ENCODE peak calls at places on chromosomes 13 and 19, in seven cellular contexts. S is uterus; V is central memory CD4-positive, alpha-beta T cell; F is epithelial cell of esophagus; P is iris pigment epithelial cell; H is activated naive CD4-positive, alpha-beta T cell treated with Interleukin-2 at 50 U/mL for 16 hours; K is stimulated activated CD8-positive, alpha-beta memory T cell treated with anti-CD3 and anti-CD28 coated beads, Interleukin-2, amount 100 ng/mL, for 1 hour. A is an unnamed sample.

GRCh38 chr19:50008532-50008931 is 16.6 kb downstream of the VRK3 start:
- DNase-seq in S (no peak), V (no peak), F (no peak), P (no peak), H (no peak), K (no peak), A (no peak)

GRCh38 chr13:102977471-102977870 is 88.7 kb downstream of the SLC10A2 start:
- DNase-seq in S (no peak), V (no peak), F (no peak), P (peak), H (no peak), K (no peak), A (no peak)

GRCh38 chr19:48635966-48636858 is 967 bp downstream of the DBP start:
- DNase-seq in S (peak), V (peak), F (no peak), P (no peak), H (peak), K (no peak), A (no peak)

GRCh38 chr19:2385053-2385721 is 25.1 kb downstream of the TMPRSS9 start:
- DNase-seq in S (peak), V (no peak), F (peak), P (peak), H (peak), K (no peak), A (peak)

GRCh38 chr13:113110048-113110851 is 4.7 kb downstream of the F7 start:
- DNase-seq in S (no peak), V (peak), F (no peak), P (no peak), H (peak), K (no peak), A (no peak)

GRCh38 chr13:27634231-27634630 is 12.5 kb downstream of the POLR1D start:
- DNase-seq in S (no peak), V (no peak), F (peak), P (no peak), H (no peak), K (no peak), A (no peak)

GRCh38 chr13:80113714-80114454 is 227.0 kb downstream of the SPRY2 start:
- DNase-seq in S (no peak), V (no peak), F (no peak), P (no peak), H (no peak), K (no peak), A (no peak)

GRCh38 chr13:20340136-20340758 is 108.1 kb upstream of the GJB6 start:
- DNase-seq in S (no peak), V (no peak), F (no peak), P (no peak), H (no peak), K (no peak), A (no peak)

GRCh38 chr19:31532034-31532433 is 182.8 kb upstream of the TSHZ3 start:
- DNase-seq in S (no peak), V (no peak), F (no peak), P (no peak), H (no peak), K (no peak), A (no peak)

GRCh38 chr13:48727252-48728011 is 73.7 kb downstream of the CYSLTR2 start:
- DNase-seq in S (peak), V (no peak), F (no peak), P (peak), H (no peak), K (no peak), A (peak)

GRCh38 chr19:29690842-29691241 is 24.2 kb downstream of the C19orf12 start:
- DNase-seq in S (no peak), V (peak), F (peak), P (peak), H (peak), K (no peak), A (peak)

GRCh38 chr13:49356224-49356623 is 87.6 kb downstream of the CAB39L start:
- DNase-seq in S (no peak), V (no peak), F (peak), P (peak), H (no peak), K (no peak), A (peak)

GRCh38 chr19:35357867-35358573 is at the start of gene FFAR3:
- DNase-seq in S (no peak), V (no peak), F (no peak), P (peak), H (no peak), K (no peak), A (no peak)

GRCh38 chr13:107466326-107466725 is 749.0 kb downstream of the LIG4 start:
- DNase-seq in S (no peak), V (no peak), F (peak), P (peak), H (no peak), K (no peak), A (no peak)

GRCh38 chr13:99968521-99969367 is 2.8 kb downstream of the ZIC5 start:
- DNase-seq in S (no peak), V (no peak), F (no peak), P (no peak), H (no peak), K (no peak), A (no peak)

GRCh38 chr13:113969973-113970611 is 3.8 kb downstream of the C13orf46 start:
- DNase-seq in S (no peak), V (no peak), F (peak), P (no peak), H (no peak), K (no peak), A (no peak)

GRCh38 chr19:11982526-11982925 is 17.7 kb downstream of the ZNF763 start:
- DNase-seq in S (no peak), V (no peak), F (peak), P (no peak), H (no peak), K (no peak), A (peak)

GRCh38 chr19:4233282-4233853 is 4.0 kb downstream of the EBI3 start:
- DNase-seq in S (no peak), V (peak), F (peak), P (peak), H (peak), K (peak), A (peak)

GRCh38 chr13:35388979-35389378 is 87.5 kb downstream of the MAB21L1 start:
- DNase-seq in S (no peak), V (no peak), F (no peak), P (peak), H (no peak), K (no peak), A (peak)

GRCh38 chr13:26498524-26499208 is 58.8 kb upstream of the WASF3 start:
- DNase-seq in S (no peak), V (no peak), F (peak), P (peak), H (no peak), K (no peak), A (no peak)

GRCh38 chr13:95659500-95659899 is 15.0 kb upstream of the DZIP1 start:
- DNase-seq in S (no peak), V (no peak), F (no peak), P (no peak), H (no peak), K (no peak), A (no peak)

GRCh38 chr13:40341086-40341471 is 325.4 kb downstream of the FOXO1 start:
- DNase-seq in S (no peak), V (no peak), F (no peak), P (peak), H (no peak), K (no peak), A (no peak)

GRCh38 chr13:100536643-100537180 is 51.9 kb downstream of the GGACT start:
- DNase-seq in S (no peak), V (no peak), F (no peak), P (no peak), H (no peak), K (no peak), A (no peak)

GRCh38 chr19:49224856-49225255 is 67.3 kb downstream of the TRPM4 start:
- DNase-seq in S (no peak), V (no peak), F (peak), P (peak), H (no peak), K (no peak), A (peak)

GRCh38 chr13:111789420-111789819 is 277.5 kb upstream of the SOX1 start:
- DNase-seq in S (no peak), V (no peak), F (no peak), P (no peak), H (no peak), K (no peak), A (no peak)

GRCh38 chr13:68304287-68304893 is 1074.3 kb upstream of the PCDH9 start:
- DNase-seq in S (no peak), V (no peak), F (peak), P (peak), H (no peak), K (no peak), A (peak)